ENCODE peak calls at places on chromosomes 4 and X, in six cellular contexts. R is H4; J is tibial artery; I is stimulated activated CD8-positive, alpha-beta memory T cell treated with anti-CD3 and anti-CD28 coated beads, Interleukin-15, amount 100 ng/mL, for 1 hour; Y is mesendoderm; Q is transverse colon. Z is an unnamed sample.

GRCh38 chr4:109302366-109303140 is at the start of gene COL25A1:
- DNase-seq in Q (peak; percentile 11), I (no peak), J (peak; percentile 31), Y (peak; percentile 95), R (no peak), Z (no peak)

GRCh38 chr4:87967193-87967592 is 8.3 kb upstream of the SPP1 start:
- DNase-seq in Y (no peak), I (no peak), Q (no peak), R (no peak), J (no peak), Z (no peak)

GRCh38 chr4:4585012-4585670 is 43.3 kb upstream of the STX18 start:
- DNase-seq in J (no peak), Y (no peak), R (no peak), I (no peak), Q (no peak), Z (no peak)

GRCh38 chr4:147732516-147733193 is 767 bp downstream of the ARHGAP10 start:
- DNase-seq in Y (peak; percentile 71), I (peak; percentile 2), J (no peak), Q (peak; percentile 11), R (no peak), Z (peak; percentile 32)

GRCh38 chr4:95728145-95728544 is 111.7 kb upstream of the PDHA2 start:
- DNase-seq in Q (no peak), I (no peak), Y (no peak), J (peak; percentile 26), R (peak; percentile 40), Z (no peak)

GRCh38 chr4:42473071-42473684 is 75.9 kb downstream of the SHISA3 start:
- DNase-seq in Y (no peak), J (no peak), I (no peak), Q (no peak), R (no peak), Z (no peak)

GRCh38 chrX:120309873-120310730 is 1.2 kb downstream of the TMEM255A start:
- DNase-seq in Q (no peak), J (no peak), I (no peak), Y (peak; percentile 82), R (no peak), Z (no peak)

GRCh38 chr4:29276150-29276549 is 1444.0 kb upstream of the PCDH7 start:
- DNase-seq in Q (no peak), I (no peak), Y (no peak), J (no peak), R (no peak), Z (no peak)

GRCh38 chr4:22253431-22253830 is 262.4 kb downstream of the ADGRA3 start:
- DNase-seq in Y (peak; percentile 79), Q (no peak), R (no peak), J (no peak), I (no peak), Z (no peak)

GRCh38 chr4:10253765-10254164 is 137.2 kb upstream of the WDR1 start:
- DNase-seq in I (no peak), R (no peak), Q (no peak), J (no peak), Y (no peak), Z (no peak)

GRCh38 chr4:118814054-118814453 is 21.9 kb downstream of the SEC24D start:
- DNase-seq in Y (no peak), R (no peak), J (no peak), Q (no peak), I (no peak), Z (no peak)

GRCh38 chr4:139099366-139099982 is 77.5 kb downstream of the ELF2 start:
- DNase-seq in Q (peak; percentile 71), R (peak; percentile 75), I (peak; percentile 46), Y (peak; percentile 91), J (peak; percentile 37), Z (peak; percentile 77)

GRCh38 chr4:128825226-128825625 is 15.7 kb downstream of the JADE1 start:
- DNase-seq in Q (peak; percentile 31), Y (peak; percentile 74), R (no peak), J (no peak), I (no peak), Z (no peak)

GRCh38 chrX:104988038-104988437 is 232.5 kb downstream of the TEX13A start:
- DNase-seq in Y (no peak), I (no peak), J (no peak), Q (no peak), R (no peak), Z (no peak)

GRCh38 chrX:20333672-20334071 is 67.0 kb upstream of the RPS6KA3 start:
- DNase-seq in I (no peak), Y (no peak), Q (no peak), R (no peak), J (no peak), Z (no peak)

GRCh38 chr4:123113193-123113592 is 190.8 kb upstream of the NUDT6 start:
- DNase-seq in I (no peak), Y (no peak), Q (no peak), R (no peak), J (no peak), Z (no peak)

GRCh38 chrX:118726887-118727685 is at the start of gene IL13RA1:
- DNase-seq in I (no peak), J (peak; percentile 80), Y (peak; percentile 94), R (peak; percentile 76), Q (peak; percentile 85), Z (no peak)

GRCh38 chr4:26830016-26830415 is 30.6 kb upstream of the STIM2 start:
- DNase-seq in R (no peak), Y (no peak), J (no peak), Q (no peak), I (no peak), Z (no peak)

GRCh38 chr4:174394915-174395314 is 111.2 kb downstream of the CEP44 start:
- DNase-seq in I (no peak), R (no peak), J (no peak), Q (no peak), Y (no peak), Z (no peak)

GRCh38 chr4:110059556-110060191 is 138.7 kb downstream of the ELOVL6 start:
- DNase-seq in Q (peak; percentile 20), Y (no peak), R (no peak), J (no peak), I (no peak), Z (no peak)

GRCh38 chrX:19698125-19698524 is 182.8 kb upstream of the MAP3K15 start:
- DNase-seq in J (peak; percentile 20), Y (no peak), R (peak; percentile 14), I (no peak), Q (no peak), Z (no peak)

GRCh38 chr4:44916406-44916805 is 190.1 kb upstream of the GNPDA2 start:
- DNase-seq in Y (no peak), R (peak; percentile 63), I (no peak), Q (no peak), J (no peak), Z (no peak)

GRCh38 chr4:13829457-13829856 is 201.9 kb upstream of the BOD1L1 start:
- DNase-seq in Y (no peak), J (no peak), I (no peak), Q (no peak), R (peak; percentile 12), Z (no peak)

GRCh38 chrX:34778961-34779360 is 121.9 kb upstream of the TMEM47 start:
- DNase-seq in R (peak; percentile 4), Y (no peak), J (no peak), Q (no peak), I (no peak), Z (no peak)

GRCh38 chr4:155582971-155583437 is 83.6 kb upstream of the GUCY1A1 start:
- DNase-seq in Y (peak; percentile 44), J (no peak), R (peak; percentile 83), I (no peak), Q (no peak), Z (no peak)

GRCh38 chrX:47191331-47191730 is 2.3 kb upstream of the UBA1 start:
- DNase-seq in Q (peak; percentile 51), I (no peak), J (peak; percentile 24), R (no peak), Y (peak; percentile 30), Z (peak; percentile 42)

GRCh38 chr4:182770259-182770968 is 146.8 kb downstream of the DCTD start:
- DNase-seq in I (no peak), Y (no peak), Q (no peak), R (no peak), J (no peak), Z (no peak)

GRCh38 chrX:14616301-14616700 is 87.0 kb downstream of the GLRA2 start:
- DNase-seq in J (no peak), Y (no peak), Q (no peak), I (no peak), R (no peak), Z (no peak)

GRCh38 chrX:118802857-118803256 is 20.8 kb upstream of the ZCCHC12 start:
- DNase-seq in I (no peak), Q (no peak), R (no peak), J (no peak), Y (no peak), Z (no peak)

GRCh38 chrX:115642895-115643530 is 82.0 kb downstream of the PLS3 start:
- DNase-seq in Q (peak; percentile 14), Y (peak; percentile 28), R (peak; percentile 38), J (peak; percentile 25), I (no peak), Z (peak; percentile 16)

GRCh38 chr4:100707786-100708185 is 190.0 kb upstream of the EMCN start:
- DNase-seq in R (no peak), J (no peak), I (no peak), Q (no peak), Y (peak; percentile 75), Z (no peak)

GRCh38 chr4:106985830-106986229 is 50.3 kb downstream of the DKK2 start:
- DNase-seq in I (no peak), Y (no peak), Q (no peak), J (no peak), R (no peak), Z (no peak)

GRCh38 chr4:78356251-78356650 is 195.3 kb upstream of the ANXA3 start:
- DNase-seq in Y (no peak), Q (no peak), R (no peak), J (no peak), I (no peak), Z (no peak)

GRCh38 chrX:51395807-51396728 is 63.4 kb downstream of the NUDT10 start:
- DNase-seq in Y (peak; percentile 52), Q (no peak), I (peak; percentile 20), J (no peak), R (no peak), Z (peak; percentile 46)

GRCh38 chrX:69082055-69082752 is 83.0 kb downstream of the PJA1 start:
- DNase-seq in J (no peak), Q (no peak), R (no peak), Y (no peak), I (no peak), Z (no peak)

GRCh38 chr4:2789801-2790582 is 2.9 kb upstream of the SH3BP2 start:
- DNase-seq in Y (no peak), J (peak; percentile 12), R (no peak), I (no peak), Q (no peak), Z (no peak)

GRCh38 chrX:125327891-125328290 is 8.2 kb downstream of the TEX13C start:
- DNase-seq in Y (no peak), I (no peak), Q (no peak), J (no peak), R (no peak), Z (no peak)

GRCh38 chr4:162727232-162727631 is 439.5 kb downstream of the NAF1 start:
- DNase-seq in I (no peak), R (no peak), Q (no peak), J (no peak), Y (no peak), Z (no peak)

GRCh38 chr4:20028694-20029093 is 223.0 kb upstream of the SLIT2 start:
- DNase-seq in R (no peak), J (no peak), Q (no peak), Y (no peak), I (no peak), Z (no peak)

GRCh38 chrX:39764441-39764914 is 333.3 kb downstream of the BCOR start:
- DNase-seq in J (no peak), Q (no peak), I (no peak), R (no peak), Y (peak; percentile 47), Z (no peak)